ENCODE peak calls at places on chromosomes 16 and 17, in ten cellular contexts. R is pancreas; Q is A549; D is BE2C; C is CD4-positive, CD25-positive, alpha-beta regulatory T cell; J is mucosa of descending colon; Y is stomach; N is HAP-1; T is aorta; I is mammary epithelial cell. S is an unnamed sample.

GRCh38 chr17:78537217-78537860 is 39.9 kb downstream of the DNAH17 start:
- DNase-seq in T (peak; percentile 5), D (no peak), Y (no peak), J (no peak), I (peak; percentile 79), C (no peak), Q (no peak), R (no peak), N (no peak), S (no peak)

GRCh38 chr17:50111687-50112655 is 16.8 kb downstream of the PDK2 start:
- DNase-seq in I (no peak), T (peak; percentile 85), C (no peak), Q (no peak), D (no peak), N (no peak), Y (peak; percentile 46), R (peak; percentile 69), J (no peak), S (no peak)

GRCh38 chr17:50841277-50841948 is 6.0 kb downstream of the WFIKKN2 start:
- DNase-seq in C (no peak), D (no peak), N (no peak), Q (no peak), Y (no peak), I (no peak), R (no peak), J (no peak), T (no peak), S (no peak)

GRCh38 chr17:50365165-50365564 is 7.8 kb downstream of the MRPL27 start:
- DNase-seq in Y (no peak), N (no peak), J (no peak), C (no peak), R (no peak), I (no peak), D (no peak), Q (no peak), T (no peak), S (no peak)

GRCh38 chr17:69402052-69402451 is 12.4 kb upstream of the MAP2K6 start:
- DNase-seq in Q (no peak), I (no peak), T (no peak), Y (no peak), D (no peak), C (no peak), N (no peak), R (no peak), J (no peak), S (no peak)

GRCh38 chr17:35612924-35613521 is 25.9 kb downstream of the AP2B1 start:
- DNase-seq in J (no peak), Q (no peak), I (peak; percentile 20), D (peak; percentile 61), T (peak; percentile 53), R (no peak), Y (peak; percentile 44), N (peak; percentile 46), C (peak; percentile 60), S (peak; percentile 18)

GRCh38 chr17:54972406-54973138 is 4.0 kb downstream of the STXBP4 start:
- DNase-seq in N (no peak), C (no peak), Q (no peak), J (no peak), R (no peak), T (no peak), Y (no peak), I (no peak), D (no peak), S (no peak)

GRCh38 chr17:7132511-7133094 is 18.0 kb upstream of the ASGR2 start:
- DNase-seq in Y (no peak), T (no peak), D (no peak), C (peak; percentile 66), Q (no peak), N (no peak), R (no peak), J (no peak), I (no peak), S (peak; percentile 86)

GRCh38 chr16:26827386-26827785 is 239.3 kb upstream of the C16orf82 start:
- DNase-seq in Q (no peak), T (no peak), I (no peak), N (no peak), D (no peak), J (no peak), Y (no peak), R (no peak), C (no peak), S (no peak)

GRCh38 chr16:26826500-26826899 is 240.2 kb upstream of the C16orf82 start:
- DNase-seq in C (no peak), Q (no peak), R (no peak), I (no peak), T (no peak), D (no peak), J (no peak), N (no peak), Y (no peak), S (no peak)

GRCh38 chr16:26824469-26824868 is 242.3 kb upstream of the C16orf82 start:
- DNase-seq in Y (no peak), C (no peak), N (no peak), J (no peak), R (no peak), T (no peak), Q (no peak), D (no peak), I (no peak), S (no peak)
- H3K4me1 ChIP-seq in Y (no peaks in the 10 kb centered on the region), C (no peaks in the 10 kb centered on the region), N (no peaks in the 10 kb centered on the region), J (no peaks in the 10 kb centered on the region), R (no peaks in the 10 kb centered on the region), T (no peaks in the 10 kb centered on the region), Q (no peaks in the 10 kb centered on the region), D (no peaks in the 10 kb centered on the region), I (no peaks in the 10 kb centered on the region), S (no peaks in the 10 kb centered on the region)

GRCh38 chr16:35798885-35799426 is 2339.5 kb downstream of the TP53TG3F start:
- DNase-seq in N (no peak), T (no peak), Q (no peak), D (peak; percentile 89), J (no peak), R (no peak), Y (no peak), I (no peak), C (no peak), S (no peak)

GRCh38 chr16:35792516-35793285 is 2333.3 kb downstream of the TP53TG3F start:
- DNase-seq in N (no peak), Q (no peak), D (no peak), T (no peak), J (no peak), I (no peak), C (no peak), Y (no peak), R (no peak), S (no peak)

GRCh38 chr16:35795361-35796029 is 2336.1 kb downstream of the TP53TG3F start:
- DNase-seq in D (peak; percentile 86), Q (no peak), T (no peak), Y (no peak), R (no peak), I (no peak), C (no peak), N (no peak), J (no peak), S (no peak)

DNA sequence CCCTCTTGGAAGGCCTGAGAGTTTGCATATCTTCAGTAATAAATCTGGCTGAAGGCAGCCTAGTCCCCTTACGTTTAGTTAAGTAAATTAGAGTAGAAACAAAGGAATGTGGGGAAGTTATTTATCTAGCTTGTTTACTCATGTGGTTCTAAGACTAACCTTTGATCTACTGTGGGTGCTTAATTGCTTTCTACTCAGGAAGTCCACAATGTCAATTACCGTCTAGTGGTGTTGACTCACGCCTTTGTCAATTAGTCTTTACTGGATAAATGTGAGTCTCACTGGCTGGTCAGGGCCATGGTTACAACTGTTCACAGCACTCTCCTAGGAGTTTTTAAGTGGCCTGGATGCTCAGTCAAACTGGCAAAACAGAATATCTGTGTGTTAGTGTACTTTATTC is 2338.4 kb downstream of the TP53TG3F start:
- DNase-seq in Y (no peak), N (no peak), R (no peak), I (no peak), J (no peak), Q (no peak), T (no peak), D (no peak), C (no peak), S (no peak)
- H3K9me3 ChIP-seq in Y (peaks cover 48% of the 10 kb centered on the region), N (no peaks in the 10 kb centered on the region), R (no peaks in the 10 kb centered on the region), I (peaks cover 31% of the 10 kb centered on the region), J (peaks cover 74% of the 10 kb centered on the region), Q (no peaks in the 10 kb centered on the region), T (no peaks in the 10 kb centered on the region), D (no peaks in the 10 kb centered on the region), C (peaks cover 46% of the 10 kb centered on the region), S (peaks cover 30% of the 10 kb centered on the region)

GRCh38 chr17:31490991-31491793 is 99.7 kb downstream of the RAB11FIP4 start:
- DNase-seq in J (peak; percentile 72), T (no peak), Y (no peak), N (no peak), Q (no peak), D (no peak), R (no peak), C (peak; percentile 20), I (no peak), S (no peak)

GRCh38 chr17:31488264-31488981 is 96.9 kb downstream of the RAB11FIP4 start:
- DNase-seq in T (no peak), N (no peak), I (peak; percentile 25), Q (no peak), C (peak; percentile 58), D (no peak), J (peak; percentile 78), Y (peak; percentile 61), R (peak; percentile 78), S (no peak)

GRCh38 chr17:31489295-31490018 is 98.0 kb downstream of the RAB11FIP4 start:
- DNase-seq in D (no peak), N (no peak), T (no peak), R (peak; percentile 90), Y (peak; percentile 92), C (peak; percentile 48), Q (no peak), I (no peak), J (peak; percentile 91), S (no peak)

GRCh38 chr17:31488982-31489294 is 97.5 kb downstream of the RAB11FIP4 start:
- DNase-seq in D (no peak), Q (no peak), Y (peak; percentile 43), J (peak; percentile 61), C (peak; percentile 21), I (no peak), R (peak; percentile 55), T (no peak), N (no peak), S (no peak)

GRCh38 chr17:31490019-31490383 is 98.5 kb downstream of the RAB11FIP4 start:
- DNase-seq in D (no peak), Y (no peak), C (no peak), T (no peak), J (no peak), I (no peak), Q (no peak), R (no peak), N (no peak), S (no peak)
- H3K4me1 ChIP-seq in D (no peaks in the 10 kb centered on the region), Y (peaks cover 78% of the 10 kb centered on the region), C (peaks cover 73% of the 10 kb centered on the region), T (no peaks in the 10 kb centered on the region), J (peaks cover 53% of the 10 kb centered on the region), I (peaks cover 18% of the 10 kb centered on the region), Q (peaks cover 12% of the 10 kb centered on the region), R (peaks cover 61% of the 10 kb centered on the region), N (peaks cover 3% of the 10 kb centered on the region), S (peaks cover 15% of the 10 kb centered on the region)

DNA sequence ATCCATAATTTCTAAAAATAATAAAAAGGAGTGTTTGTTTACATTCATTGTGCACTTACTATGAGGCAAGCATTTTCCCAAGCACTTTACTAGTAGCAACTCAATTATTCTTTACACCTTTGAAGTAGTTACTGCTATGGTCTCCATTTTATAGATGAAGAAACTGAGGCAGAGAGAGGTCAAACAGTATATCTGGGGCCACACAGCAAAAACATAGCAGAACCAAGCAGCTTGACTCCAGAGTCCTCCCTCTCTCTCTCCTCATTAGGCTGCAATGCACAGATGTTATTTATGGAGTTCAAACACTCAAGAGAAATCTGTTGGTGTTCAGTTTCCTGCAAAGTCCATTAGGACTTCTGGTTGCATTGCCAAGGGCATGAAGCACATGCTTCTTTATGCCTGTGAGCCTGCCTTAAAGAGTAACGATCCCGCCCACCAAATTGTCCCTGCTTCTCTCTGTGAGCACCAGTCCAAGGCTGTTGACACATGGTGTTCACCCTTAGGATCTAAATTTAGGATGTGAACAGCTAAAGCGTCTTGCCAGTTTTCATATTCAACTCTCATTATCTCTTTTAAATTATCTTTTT is 44.0 kb downstream of the GPRC5B start:
- DNase-seq in R (no peak), C (no peak), N (no peak), I (no peak), T (no peak), Q (no peak), D (no peak), Y (no peak), J (no peak), S (no peak)
- H3K9me3 ChIP-seq in R (no peaks in the 10 kb centered on the region), C (no peaks in the 10 kb centered on the region), N (no peaks in the 10 kb centered on the region), I (no peaks in the 10 kb centered on the region), T (no peaks in the 10 kb centered on the region), Q (no peaks in the 10 kb centered on the region), D (no peaks in the 10 kb centered on the region), Y (no peaks in the 10 kb centered on the region), J (no peaks in the 10 kb centered on the region), S (no peaks in the 10 kb centered on the region)

S was measured in NT2/D1.